ENCODE peak calls at places on chromosomes 4 and X, in seven cellular contexts. F is GM20000, C is COR-L47, W is cerebellar cortex, M is fibroblast of mammary gland, G is putamen, A is IMR-90. N is an unnamed sample.

GRCh38 chr4:24372915-24373314 is 211.4 kb downstream of the DHX15 start:
- DNase-seq in F (no peak), C (no peak), W (peak), M (no peak), G (no peak), A (no peak), N (no peak)

GRCh38 chrX:134026732-134027311 is 41.4 kb upstream of the GPC3 start:
- DNase-seq in F (peak), C (no peak), W (peak), M (peak), G (no peak), A (peak), N (peak)

GRCh38 chr4:140427104-140427918 is at the start of gene CLGN:
- DNase-seq in F (peak), C (peak), W (peak), M (peak), G (peak), A (peak), N (peak)

GRCh38 chr4:90234916-90235547 is 107.8 kb downstream of the CCSER1 start:
- DNase-seq in F (no peak), C (no peak), W (peak), M (no peak), G (peak), A (no peak), N (peak)

GRCh38 chr4:14867847-14868246 is 134.4 kb upstream of the CPEB2 start:
- DNase-seq in F (no peak), C (no peak), W (no peak), M (no peak), G (no peak), A (no peak), N (peak)

GRCh38 chr4:6658635-6659075 is 18.2 kb downstream of the MRFAP1 start:
- DNase-seq in F (peak), C (no peak), W (peak), M (no peak), G (no peak), A (peak), N (no peak)

GRCh38 chr4:112189754-112190153 is 41.8 kb upstream of the AP1AR start:
- DNase-seq in F (no peak), C (no peak), W (no peak), M (peak), G (no peak), A (peak), N (no peak)

GRCh38 chr4:68927165-68927564 is 24.4 kb downstream of the UGT2A3 start:
- DNase-seq in F (no peak), C (no peak), W (no peak), M (no peak), G (no peak), A (no peak), N (no peak)

GRCh38 chrX:154990496-154990895 is 32.0 kb downstream of the F8 start:
- DNase-seq in F (no peak), C (no peak), W (no peak), M (no peak), G (no peak), A (no peak), N (no peak)

GRCh38 chr4:150934022-150934421 is 81.1 kb downstream of the LRBA start:
- DNase-seq in F (no peak), C (no peak), W (no peak), M (no peak), G (no peak), A (no peak), N (no peak)

GRCh38 chr4:143482753-143483362 is 30.6 kb upstream of the SMARCA5 start:
- DNase-seq in F (peak), C (peak), W (peak), M (peak), G (peak), A (peak), N (peak)

GRCh38 chr4:98577956-98578355 is 80.5 kb downstream of the TSPAN5 start:
- DNase-seq in F (no peak), C (no peak), W (no peak), M (peak), G (no peak), A (no peak), N (no peak)

GRCh38 chrX:123720486-123720885 is 12.4 kb downstream of the THOC2 start:
- DNase-seq in F (no peak), C (no peak), W (no peak), M (no peak), G (no peak), A (no peak), N (no peak)

GRCh38 chr4:108449139-108449538 is 171.2 kb upstream of the RPL34 start:
- DNase-seq in F (no peak), C (no peak), W (no peak), M (no peak), G (no peak), A (no peak), N (no peak)

GRCh38 chr4:29553842-29554241 is 1166.3 kb upstream of the PCDH7 start:
- DNase-seq in F (no peak), C (peak), W (no peak), M (peak), G (peak), A (no peak), N (no peak)

GRCh38 chr4:85210353-85210752 is 243.9 kb upstream of the WDFY3 start:
- DNase-seq in F (no peak), C (no peak), W (no peak), M (peak), G (no peak), A (no peak), N (peak)

GRCh38 chr4:156111706-156112105 is 158.0 kb upstream of the CTSO start:
- DNase-seq in F (no peak), C (no peak), W (no peak), M (no peak), G (no peak), A (no peak), N (no peak)

N was measured in NCI-H2081.